ENCODE peak calls at places on chromosomes 11 and 22, in nine cellular contexts. B, C, D, F, H, N, I, U and W are unnamed samples.

GRCh38 chr11:95831198-95831883 is 41.0 kb downstream of the CEP57 start:
- DNase-seq in B (peak), C (no peak), U (no peak), H (no peak), N (no peak), D (no peak), F (peak), I (no peak), W (peak)

GRCh38 chr11:73236205-73236765 is 18.2 kb downstream of the P2RY2 start:
- DNase-seq in H (peak), N (peak), U (no peak), B (no peak), C (no peak), F (no peak), D (peak), I (no peak), W (no peak)

GRCh38 chr11:14835491-14836105 is 56.4 kb downstream of the CYP2R1 start:
- DNase-seq in I (no peak), N (no peak), F (no peak), U (no peak), H (no peak), B (no peak), C (no peak), D (no peak), W (no peak)

GRCh38 chr11:79047356-79047755 is 393.5 kb downstream of the TENM4 start:
- DNase-seq in H (no peak), C (no peak), I (no peak), F (no peak), D (no peak), U (no peak), N (no peak), B (no peak), W (no peak)

GRCh38 chr11:77082838-77083552 is 16.2 kb downstream of the CAPN5 start:
- DNase-seq in B (no peak), H (peak), F (peak), U (no peak), N (peak), C (no peak), I (peak), D (peak), W (no peak)

GRCh38 chr11:131907371-131907770 is 537.0 kb downstream of the NTM start:
- DNase-seq in N (no peak), B (no peak), F (no peak), U (no peak), D (no peak), I (no peak), H (no peak), C (no peak), W (no peak)

GRCh38 chr11:13644997-13645667 is 23.3 kb upstream of the FAR1 start:
- DNase-seq in H (no peak), D (no peak), N (no peak), B (no peak), F (no peak), C (no peak), U (no peak), I (no peak), W (no peak)

GRCh38 chr22:26756675-26757293 is 99.4 kb downstream of the MIAT start:
- DNase-seq in D (peak), I (peak), H (peak), N (no peak), C (peak), U (peak), B (peak), F (peak), W (peak)

GRCh38 chr22:22884888-22885840 is 2.5 kb upstream of the IGLL5 start:
- DNase-seq in N (no peak), U (no peak), B (no peak), D (no peak), I (no peak), F (no peak), H (peak), C (peak), W (no peak)

GRCh38 chr11:33620423-33621120 is 80.1 kb downstream of the C11orf91 start:
- DNase-seq in H (no peak), F (peak), D (no peak), C (no peak), I (no peak), N (no peak), B (peak), U (no peak), W (peak)

GRCh38 chr22:19874307-19875060 is 19.8 kb upstream of the GNB1L start:
- DNase-seq in B (no peak), N (peak), I (peak), F (no peak), U (no peak), C (no peak), D (peak), H (peak), W (no peak)

GRCh38 chr11:112477929-112478317 is 217.3 kb upstream of the PLET1 start:
- DNase-seq in C (no peak), F (no peak), I (no peak), B (no peak), U (no peak), N (no peak), D (no peak), H (no peak), W (no peak)

GRCh38 chr11:64125676-64126075 is 40.2 kb downstream of the MACROD1 start:
- DNase-seq in I (no peak), U (no peak), B (no peak), H (no peak), C (no peak), D (no peak), N (no peak), F (no peak), W (no peak)

GRCh38 chr22:44628856-44629255 is 73.1 kb upstream of the PRR5 start:
- DNase-seq in I (no peak), B (no peak), N (no peak), U (no peak), D (peak), F (no peak), C (no peak), H (peak), W (no peak)

GRCh38 chr11:110131386-110132123 is 38.4 kb downstream of the ZC3H12C start:
- DNase-seq in U (no peak), C (no peak), F (no peak), B (no peak), I (no peak), N (no peak), D (no peak), H (no peak), W (no peak)

GRCh38 chr11:16977136-16978020 is 36.8 kb downstream of the PLEKHA7 start:
- DNase-seq in H (no peak), U (no peak), F (no peak), D (no peak), C (no peak), I (no peak), B (no peak), N (no peak), W (no peak)

GRCh38 chr22:47163876-47164513 is 401.5 kb downstream of the TBC1D22A start:
- DNase-seq in D (peak), F (no peak), B (no peak), C (no peak), U (no peak), H (peak), N (peak), I (no peak), W (no peak)
- TF ChIP-seq CTCF in D (no peak), F (no peak), B (no peak), C (no peak), U (no peak), H (no peak), N (no peak), I (no peak), W (no peak)

GRCh38 chr11:18798941-18799469 is 7.4 kb upstream of the PTPN5 start:
- DNase-seq in N (no peak), C (no peak), D (no peak), B (no peak), F (no peak), I (no peak), U (no peak), H (no peak), W (no peak)

GRCh38 chr11:18804621-18805020 is 13.0 kb upstream of the PTPN5 start:
- DNase-seq in F (no peak), U (no peak), C (no peak), H (no peak), D (no peak), B (no peak), I (no peak), N (no peak), W (no peak)

DNA sequence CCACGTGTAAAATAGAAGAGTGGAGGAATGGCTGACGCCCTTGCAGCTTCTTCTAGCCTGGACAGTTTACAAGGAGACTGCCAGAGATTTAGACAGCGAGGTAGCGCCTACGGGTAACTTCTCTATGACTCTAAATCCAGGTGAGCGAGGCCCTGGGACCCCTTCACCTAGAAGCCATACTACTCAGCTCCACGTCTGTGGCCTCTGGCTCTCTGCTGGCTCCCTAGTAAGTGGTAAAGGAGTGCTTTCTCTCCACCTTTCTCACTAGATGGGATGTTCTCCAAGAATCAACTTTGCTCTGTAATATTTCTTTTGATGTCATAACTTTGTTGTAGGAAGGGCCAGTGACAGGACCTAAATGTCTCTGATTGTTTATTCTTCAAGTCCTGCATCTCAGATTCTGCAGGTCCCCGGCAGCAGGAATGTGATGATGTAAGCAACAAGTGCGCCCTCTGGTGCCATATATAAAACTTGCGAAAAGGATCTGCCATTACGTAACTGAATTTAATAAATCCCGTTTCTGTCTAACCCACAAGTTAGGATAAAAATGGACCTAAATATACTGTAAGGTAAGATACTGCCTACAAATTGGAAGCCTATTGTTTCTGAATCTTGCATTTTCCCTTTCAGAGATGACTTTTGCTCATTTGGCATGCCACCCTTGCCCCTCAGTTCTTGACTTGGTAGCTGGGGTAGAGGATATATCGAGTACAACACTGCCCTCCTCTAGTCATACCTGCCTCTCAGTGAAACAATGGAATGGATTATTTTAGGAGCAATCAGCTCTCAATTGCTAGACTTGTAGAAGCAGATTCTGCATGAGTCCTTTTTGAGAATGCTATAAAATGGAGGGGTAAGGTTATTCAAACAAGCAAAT is 11.0 kb upstream of the PTPN5 start:
- DNase-seq in C (peak), D (no peak), H (no peak), B (peak), U (peak), I (peak), F (peak), N (peak), W (peak)
- TF ChIP-seq CTCF in C (peak), D (peak), H (peak), B (peak), U (peak), I (peak), F (peak), N (peak), W (peak)

GRCh38 chr11:46345881-46346484 is 1.3 kb upstream of the DGKZ start:
- DNase-seq in I (no peak), C (peak), U (no peak), B (no peak), D (no peak), N (no peak), F (no peak), H (peak), W (no peak)

GRCh38 chr11:46347637-46348311 is 511 bp downstream of the DGKZ start:
- DNase-seq in B (no peak), N (no peak), U (no peak), D (no peak), H (peak), I (no peak), F (no peak), C (no peak), W (no peak)

GRCh38 chr11:46345131-46345597 is 2.1 kb upstream of the DGKZ start:
- DNase-seq in N (no peak), F (no peak), D (peak), B (no peak), U (no peak), I (peak), H (peak), C (peak), W (no peak)

GRCh38 chr11:46348566-46348981 is 1.3 kb downstream of the DGKZ start:
- DNase-seq in B (no peak), I (no peak), C (no peak), U (no peak), N (no peak), D (no peak), F (no peak), H (no peak), W (no peak)

DNA sequence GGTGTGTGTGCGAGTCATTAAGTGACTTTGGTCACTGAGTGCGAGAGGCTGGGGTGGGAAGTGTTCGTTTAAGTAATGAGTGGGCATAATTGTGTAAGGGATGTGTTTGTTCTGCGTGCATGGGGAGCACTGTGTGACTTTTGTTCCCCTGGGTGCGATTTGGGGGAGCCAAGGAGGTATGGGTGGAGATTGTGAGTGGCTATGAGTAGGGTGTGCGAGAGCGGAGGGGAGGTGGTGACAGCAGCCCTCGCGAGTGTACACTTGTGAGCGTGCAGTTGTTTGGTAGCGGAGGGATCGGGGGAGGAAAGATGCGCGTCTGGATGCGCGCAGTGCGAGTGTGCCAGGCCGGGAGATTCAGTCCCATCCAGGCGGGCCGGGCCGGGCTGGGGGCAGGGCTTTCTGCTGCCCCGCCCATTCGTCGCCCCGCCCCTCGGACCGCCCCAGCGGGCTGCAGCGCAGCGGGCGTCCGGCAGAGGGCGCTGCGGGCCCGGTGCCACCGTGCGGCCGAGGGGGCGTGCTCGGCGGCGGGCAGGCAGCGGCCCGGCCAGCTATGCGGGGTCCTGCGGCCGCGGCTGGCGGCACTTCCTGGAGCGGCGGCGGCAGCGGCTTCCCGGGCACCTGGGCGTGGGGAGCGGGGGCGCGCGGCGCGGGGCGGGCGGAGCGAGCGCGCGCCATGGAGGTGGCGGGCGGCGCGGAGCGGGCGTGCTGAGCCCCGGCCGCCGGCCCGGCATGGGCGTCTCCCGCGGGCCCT is at the start of gene DGKZ:
- DNase-seq in D (peak), C (peak), F (peak), I (peak), B (peak), H (peak), N (peak), U (peak), W (peak)
- TF ChIP-seq CTCF in D (peak), C (peak), F (peak), I (peak), B (peak), H (peak), N (peak), U (peak), W (peak)

DNA sequence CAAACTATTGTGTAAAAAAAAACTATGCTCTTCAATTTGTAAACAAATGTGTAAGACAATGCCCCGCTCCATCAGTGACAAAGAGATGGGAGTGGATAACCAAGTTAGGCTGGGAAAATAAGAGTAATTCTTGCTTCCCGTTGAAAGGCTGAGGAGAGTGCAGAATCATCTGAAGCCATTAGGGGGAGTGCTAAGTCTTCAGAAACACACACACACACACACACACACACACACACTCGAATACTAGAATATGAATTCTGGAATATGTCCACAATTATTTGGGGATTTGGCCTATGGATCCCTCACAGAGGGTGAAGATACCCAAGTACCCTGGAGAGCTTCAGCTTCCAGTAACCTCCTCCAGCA is 27.8 kb upstream of the ROBO3 start:
- DNase-seq in F (peak), U (no peak), C (peak), B (peak), H (no peak), I (no peak), N (peak), D (no peak), W (peak)
- TF ChIP-seq CTCF in F (peak), U (no peak), C (peak), B (peak), H (peak), I (no peak), N (no peak), D (peak), W (peak)

GRCh38 chr22:32127904-32128303 is 31.2 kb downstream of the C22orf42 start:
- DNase-seq in C (no peak), D (no peak), N (no peak), F (no peak), H (no peak), B (no peak), U (no peak), I (peak), W (no peak)
- TF ChIP-seq CTCF in C (no peak), D (no peak), N (no peak), F (no peak), H (no peak), B (no peak), U (no peak), I (peak), W (peak)

GRCh38 chr11:32052218-32052617 is 38.7 kb upstream of the RCN1 start:
- DNase-seq in N (peak), H (peak), I (peak), F (peak), U (peak), D (no peak), C (peak), B (peak), W (peak)
- TF ChIP-seq CTCF in N (peak), H (peak), I (peak), F (peak), U (peak), D (peak), C (peak), B (peak), W (peak)

GRCh38 chr22:21641795-21642583 is at the start of gene SDF2L1:
- DNase-seq in N (peak), D (peak), F (peak), I (peak), B (peak), U (peak), C (peak), H (peak), W (peak)
- TF ChIP-seq CTCF in N (no peak), D (peak), F (no peak), I (no peak), B (no peak), U (peak), C (no peak), H (peak), W (peak)

GRCh38 chr11:126573325-126574076 is 218.0 kb downstream of the ST3GAL4 start:
- DNase-seq in F (no peak), D (no peak), N (no peak), C (no peak), B (no peak), U (no peak), H (no peak), I (peak), W (no peak)
- TF ChIP-seq CTCF in F (no peak), D (no peak), N (no peak), C (peak), B (peak), U (no peak), H (no peak), I (peak), W (peak)